ENCODE peak calls at places on chromosome 15, in six cellular contexts. One of them, this sample, is unnamed.

GRCh38 chr15:38691951-38692788 is 127.6 kb upstream of the RASGRP1 start:
- DNase-seq in CD8-positive, alpha-beta memory T cell: no peak
- DNase-seq in mammary epithelial cell: no peak
- DNase-seq in tibial nerve: no peak
- DNase-seq in cardiac muscle cell: no peak
- DNase-seq in A673: no peak
- DNase-seq in this sample: no peak

GRCh38 chr15:51212239-51212638 is 117.5 kb upstream of the TNFAIP8L3 start:
- DNase-seq in CD8-positive, alpha-beta memory T cell: no peak
- DNase-seq in mammary epithelial cell: no peak
- DNase-seq in tibial nerve: no peak
- DNase-seq in cardiac muscle cell: no peak
- DNase-seq in A673: no peak
- DNase-seq in this sample: no peak

GRCh38 chr15:38589502-38589901 is 24.9 kb upstream of the RASGRP1 start:
- DNase-seq in CD8-positive, alpha-beta memory T cell: no peak
- DNase-seq in mammary epithelial cell: peak; percentile 88
- DNase-seq in tibial nerve: no peak
- DNase-seq in cardiac muscle cell: peak; percentile 87
- DNase-seq in A673: peak; percentile 33
- DNase-seq in this sample: no peak

GRCh38 chr15:22887157-22887951 is 48.9 kb downstream of the NIPA2 start:
- DNase-seq in CD8-positive, alpha-beta memory T cell: no peak
- DNase-seq in mammary epithelial cell: no peak
- DNase-seq in tibial nerve: no peak
- DNase-seq in cardiac muscle cell: peak; percentile 42
- DNase-seq in A673: no peak
- DNase-seq in this sample: no peak

GRCh38 chr15:73959012-73959581 is 32.8 kb downstream of the LOXL1 start:
- DNase-seq in CD8-positive, alpha-beta memory T cell: peak; percentile 38
- DNase-seq in mammary epithelial cell: peak; percentile 30
- DNase-seq in tibial nerve: no peak
- DNase-seq in cardiac muscle cell: no peak
- DNase-seq in A673: no peak
- DNase-seq in this sample: no peak

GRCh38 chr15:48965972-48966371 is 2.3 kb upstream of the SHC4 start:
- DNase-seq in CD8-positive, alpha-beta memory T cell: no peak
- DNase-seq in mammary epithelial cell: peak; percentile 86
- DNase-seq in tibial nerve: no peak
- DNase-seq in cardiac muscle cell: peak; percentile 79
- DNase-seq in A673: peak; percentile 79
- DNase-seq in this sample: no peak

GRCh38 chr15:83714888-83715287 is 61.0 kb downstream of the ADAMTSL3 start:
- DNase-seq in CD8-positive, alpha-beta memory T cell: no peak
- DNase-seq in mammary epithelial cell: no peak
- DNase-seq in tibial nerve: no peak
- DNase-seq in cardiac muscle cell: no peak
- DNase-seq in A673: no peak
- DNase-seq in this sample: no peak

GRCh38 chr15:70324001-70324974 is 226.6 kb upstream of the TLE3 start:
- DNase-seq in CD8-positive, alpha-beta memory T cell: no peak
- DNase-seq in mammary epithelial cell: peak; percentile 80
- DNase-seq in tibial nerve: no peak
- DNase-seq in cardiac muscle cell: no peak
- DNase-seq in A673: peak; percentile 87
- DNase-seq in this sample: peak; percentile 65

GRCh38 chr15:38531509-38531908 is 33.1 kb downstream of the RASGRP1 start:
- DNase-seq in CD8-positive, alpha-beta memory T cell: no peak
- DNase-seq in mammary epithelial cell: peak; percentile 89
- DNase-seq in tibial nerve: no peak
- DNase-seq in cardiac muscle cell: peak; percentile 70
- DNase-seq in A673: peak; percentile 12
- DNase-seq in this sample: no peak

GRCh38 chr15:48672206-48672605 is 26.7 kb upstream of the FBN1 start:
- DNase-seq in CD8-positive, alpha-beta memory T cell: no peak
- DNase-seq in mammary epithelial cell: no peak
- DNase-seq in tibial nerve: no peak
- DNase-seq in cardiac muscle cell: no peak
- DNase-seq in A673: no peak
- DNase-seq in this sample: no peak

GRCh38 chr15:52180851-52181450 is 10.2 kb downstream of the GNB5 start:
- DNase-seq in CD8-positive, alpha-beta memory T cell: no peak
- DNase-seq in mammary epithelial cell: no peak
- DNase-seq in tibial nerve: no peak
- DNase-seq in cardiac muscle cell: no peak
- DNase-seq in A673: no peak
- DNase-seq in this sample: no peak

GRCh38 chr15:38883987-38884386 is 319.4 kb upstream of the RASGRP1 start:
- DNase-seq in CD8-positive, alpha-beta memory T cell: no peak
- DNase-seq in mammary epithelial cell: no peak
- DNase-seq in tibial nerve: no peak
- DNase-seq in cardiac muscle cell: peak; percentile 47
- DNase-seq in A673: no peak
- DNase-seq in this sample: no peak

GRCh38 chr15:74802862-74803447 is 9.7 kb upstream of the LMAN1L start:
- DNase-seq in CD8-positive, alpha-beta memory T cell: no peak
- DNase-seq in mammary epithelial cell: no peak
- DNase-seq in tibial nerve: no peak
- DNase-seq in cardiac muscle cell: no peak
- DNase-seq in A673: no peak
- DNase-seq in this sample: no peak

GRCh38 chr15:81161215-81161673 is 27.2 kb downstream of the CFAP161 start:
- DNase-seq in CD8-positive, alpha-beta memory T cell: no peak
- DNase-seq in mammary epithelial cell: no peak
- DNase-seq in tibial nerve: no peak
- DNase-seq in cardiac muscle cell: no peak
- DNase-seq in A673: no peak
- DNase-seq in this sample: no peak

GRCh38 chr15:38874464-38874863 is 309.9 kb upstream of the RASGRP1 start:
- DNase-seq in CD8-positive, alpha-beta memory T cell: no peak
- DNase-seq in mammary epithelial cell: peak; percentile 23
- DNase-seq in tibial nerve: no peak
- DNase-seq in cardiac muscle cell: no peak
- DNase-seq in A673: no peak
- DNase-seq in this sample: no peak

GRCh38 chr15:53835309-53835708 is 75.8 kb upstream of the WDR72 start:
- DNase-seq in CD8-positive, alpha-beta memory T cell: no peak
- DNase-seq in mammary epithelial cell: peak; percentile 17
- DNase-seq in tibial nerve: no peak
- DNase-seq in cardiac muscle cell: no peak
- DNase-seq in A673: no peak
- DNase-seq in this sample: no peak

GRCh38 chr15:47184003-47184404 is 533.3 kb upstream of the SEMA6D start:
- DNase-seq in CD8-positive, alpha-beta memory T cell: no peak
- DNase-seq in mammary epithelial cell: peak; percentile 31
- DNase-seq in tibial nerve: no peak
- DNase-seq in cardiac muscle cell: no peak
- DNase-seq in A673: peak; percentile 75
- DNase-seq in this sample: no peak

GRCh38 chr15:52789601-52790165 is 453 bp downstream of the ONECUT1 start:
- DNase-seq in CD8-positive, alpha-beta memory T cell: no peak
- DNase-seq in mammary epithelial cell: peak; percentile 21
- DNase-seq in tibial nerve: no peak
- DNase-seq in cardiac muscle cell: peak; percentile 36
- DNase-seq in A673: no peak
- DNase-seq in this sample: no peak

GRCh38 chr15:36880226-36880912 is 220.0 kb downstream of the MEIS2 start:
- DNase-seq in CD8-positive, alpha-beta memory T cell: no peak
- DNase-seq in mammary epithelial cell: no peak
- DNase-seq in tibial nerve: no peak
- DNase-seq in cardiac muscle cell: no peak
- DNase-seq in A673: no peak
- DNase-seq in this sample: no peak

GRCh38 chr15:58957101-58957973 is 23.9 kb upstream of the SLTM start:
- DNase-seq in CD8-positive, alpha-beta memory T cell: peak; percentile 46
- DNase-seq in mammary epithelial cell: peak; percentile 44
- DNase-seq in tibial nerve: peak; percentile 78
- DNase-seq in cardiac muscle cell: peak; percentile 71
- DNase-seq in A673: peak; percentile 90
- DNase-seq in this sample: peak; percentile 44

GRCh38 chr15:32919749-32920414 is 202.1 kb downstream of the GREM1 start:
- DNase-seq in CD8-positive, alpha-beta memory T cell: no peak
- DNase-seq in mammary epithelial cell: no peak
- DNase-seq in tibial nerve: no peak
- DNase-seq in cardiac muscle cell: peak; percentile 87
- DNase-seq in A673: peak; percentile 48
- DNase-seq in this sample: no peak

GRCh38 chr15:60541784-60542617 is 63.1 kb upstream of the ICE2 start:
- DNase-seq in CD8-positive, alpha-beta memory T cell: no peak
- DNase-seq in mammary epithelial cell: no peak
- DNase-seq in tibial nerve: no peak
- DNase-seq in cardiac muscle cell: no peak
- DNase-seq in A673: no peak
- DNase-seq in this sample: no peak

GRCh38 chr15:72184165-72184811 is 13.3 kb downstream of the GRAMD2A start:
- DNase-seq in CD8-positive, alpha-beta memory T cell: no peak
- DNase-seq in mammary epithelial cell: no peak
- DNase-seq in tibial nerve: no peak
- DNase-seq in cardiac muscle cell: peak; percentile 39
- DNase-seq in A673: no peak
- DNase-seq in this sample: no peak

GRCh38 chr15:78930577-78931388 is 14.1 kb downstream of the CTSH start:
- DNase-seq in CD8-positive, alpha-beta memory T cell: no peak
- DNase-seq in mammary epithelial cell: peak; percentile 100
- DNase-seq in tibial nerve: no peak
- DNase-seq in cardiac muscle cell: peak; percentile 83
- DNase-seq in A673: no peak
- DNase-seq in this sample: no peak

GRCh38 chr15:39623550-39623931 is 42.7 kb downstream of the THBS1 start:
- DNase-seq in CD8-positive, alpha-beta memory T cell: peak; percentile 87
- DNase-seq in mammary epithelial cell: no peak
- DNase-seq in tibial nerve: no peak
- DNase-seq in cardiac muscle cell: no peak
- DNase-seq in A673: no peak
- DNase-seq in this sample: no peak

GRCh38 chr15:57510647-57511046 is 81.1 kb upstream of the MYZAP start:
- DNase-seq in CD8-positive, alpha-beta memory T cell: no peak
- DNase-seq in mammary epithelial cell: no peak
- DNase-seq in tibial nerve: no peak
- DNase-seq in cardiac muscle cell: peak; percentile 97
- DNase-seq in A673: no peak
- DNase-seq in this sample: no peak

GRCh38 chr15:63870043-63870394 is 36.3 kb upstream of the HERC1 start:
- DNase-seq in CD8-positive, alpha-beta memory T cell: no peak
- DNase-seq in mammary epithelial cell: no peak
- DNase-seq in tibial nerve: no peak
- DNase-seq in cardiac muscle cell: no peak
- DNase-seq in A673: peak; percentile 11
- DNase-seq in this sample: no peak

GRCh38 chr15:78616506-78616905 is 4.3 kb downstream of the CHRNA3 start:
- DNase-seq in CD8-positive, alpha-beta memory T cell: no peak
- DNase-seq in mammary epithelial cell: no peak
- DNase-seq in tibial nerve: no peak
- DNase-seq in cardiac muscle cell: no peak
- DNase-seq in A673: no peak
- DNase-seq in this sample: no peak

GRCh38 chr15:69071265-69071664 is 56.8 kb downstream of the NOX5 start:
- DNase-seq in CD8-positive, alpha-beta memory T cell: no peak
- DNase-seq in mammary epithelial cell: no peak
- DNase-seq in tibial nerve: no peak
- DNase-seq in cardiac muscle cell: no peak
- DNase-seq in A673: no peak
- DNase-seq in this sample: no peak

DNA sequence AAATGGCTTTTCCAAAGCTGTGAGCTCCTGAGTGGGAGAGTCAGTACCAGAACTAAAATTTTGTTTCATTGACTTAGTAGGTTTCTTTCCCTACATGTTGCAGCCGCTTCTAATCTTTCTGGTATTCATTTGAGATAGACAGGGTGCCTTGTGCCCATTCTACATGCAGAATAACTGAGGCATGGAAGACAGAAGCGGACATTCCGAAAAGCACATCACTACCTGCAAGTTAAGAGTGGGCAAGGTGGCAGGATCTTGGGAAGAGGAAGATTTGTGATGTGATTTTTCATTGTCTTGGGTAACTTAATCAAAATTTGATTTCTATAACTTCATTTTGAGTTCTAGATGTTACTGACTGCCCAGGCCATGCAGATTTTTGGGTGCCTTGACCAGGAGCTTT is 2.0 kb downstream of the MAP2K5 start:
- DNase-seq in CD8-positive, alpha-beta memory T cell: no peak
- DNase-seq in mammary epithelial cell: no peak
- DNase-seq in tibial nerve: no peak
- DNase-seq in cardiac muscle cell: no peak
- DNase-seq in A673: no peak
- DNase-seq in this sample: no peak
- H3K4me1 ChIP-seq in CD8-positive, alpha-beta memory T cell: peaks cover 30% of the 10 kb centered on the region
- H3K4me1 ChIP-seq in mammary epithelial cell: peaks cover 6% of the 10 kb centered on the region
- H3K4me1 ChIP-seq in tibial nerve: no peaks in the 10 kb centered on the region
- H3K4me1 ChIP-seq in cardiac muscle cell: peaks cover 8% of the 10 kb centered on the region
- H3K4me1 ChIP-seq in A673: peaks cover 25% of the 10 kb centered on the region
- H3K4me1 ChIP-seq in this sample: peaks cover 8% of the 10 kb centered on the region

GRCh38 chr15:65087411-65087810 is 10.9 kb downstream of the KBTBD13 start:
- DNase-seq in CD8-positive, alpha-beta memory T cell: no peak
- DNase-seq in mammary epithelial cell: no peak
- DNase-seq in tibial nerve: no peak
- DNase-seq in cardiac muscle cell: no peak
- DNase-seq in A673: no peak
- DNase-seq in this sample: no peak

GRCh38 chr15:65085207-65085753 is 8.7 kb downstream of the KBTBD13 start:
- DNase-seq in CD8-positive, alpha-beta memory T cell: no peak
- DNase-seq in mammary epithelial cell: no peak
- DNase-seq in tibial nerve: no peak
- DNase-seq in cardiac muscle cell: no peak
- DNase-seq in A673: no peak
- DNase-seq in this sample: no peak

GRCh38 chr15:65086680-65087111 is 10.2 kb downstream of the KBTBD13 start:
- DNase-seq in CD8-positive, alpha-beta memory T cell: no peak
- DNase-seq in mammary epithelial cell: peak; percentile 29
- DNase-seq in tibial nerve: no peak
- DNase-seq in cardiac muscle cell: no peak
- DNase-seq in A673: peak; percentile 32
- DNase-seq in this sample: no peak

GRCh38 chr15:65084500-65085206 is 8.1 kb downstream of the KBTBD13 start:
- DNase-seq in CD8-positive, alpha-beta memory T cell: no peak
- DNase-seq in mammary epithelial cell: no peak
- DNase-seq in tibial nerve: no peak
- DNase-seq in cardiac muscle cell: no peak
- DNase-seq in A673: no peak
- DNase-seq in this sample: no peak

GRCh38 chr15:65085990-65086679 is 9.6 kb downstream of the KBTBD13 start:
- DNase-seq in CD8-positive, alpha-beta memory T cell: no peak
- DNase-seq in mammary epithelial cell: peak; percentile 44
- DNase-seq in tibial nerve: no peak
- DNase-seq in cardiac muscle cell: no peak
- DNase-seq in A673: no peak
- DNase-seq in this sample: no peak
- H3K4me1 ChIP-seq in CD8-positive, alpha-beta memory T cell: peaks cover 13% of the 10 kb centered on the region
- H3K4me1 ChIP-seq in mammary epithelial cell: peaks cover 37% of the 10 kb centered on the region
- H3K4me1 ChIP-seq in tibial nerve: no peaks in the 10 kb centered on the region
- H3K4me1 ChIP-seq in cardiac muscle cell: peaks cover 43% of the 10 kb centered on the region
- H3K4me1 ChIP-seq in A673: no peaks in the 10 kb centered on the region
- H3K4me1 ChIP-seq in this sample: peaks cover 15% of the 10 kb centered on the region

GRCh38 chr15:85587707-85588441 is 206.9 kb downstream of the KLHL25 start:
- DNase-seq in CD8-positive, alpha-beta memory T cell: no peak
- DNase-seq in mammary epithelial cell: peak; percentile 93
- DNase-seq in tibial nerve: no peak
- DNase-seq in cardiac muscle cell: peak; percentile 63
- DNase-seq in A673: no peak
- DNase-seq in this sample: no peak
- H3K4me1 ChIP-seq in CD8-positive, alpha-beta memory T cell: peaks cover 29% of the 10 kb centered on the region
- H3K4me1 ChIP-seq in mammary epithelial cell: peaks cover 51% of the 10 kb centered on the region
- H3K4me1 ChIP-seq in tibial nerve: peaks cover 4% of the 10 kb centered on the region
- H3K4me1 ChIP-seq in cardiac muscle cell: peaks cover 47% of the 10 kb centered on the region
- H3K4me1 ChIP-seq in A673: peaks cover 3% of the 10 kb centered on the region
- H3K4me1 ChIP-seq in this sample: peaks cover 14% of the 10 kb centered on the region

GRCh38 chr15:90565866-90566265 is 36.1 kb downstream of the CRTC3 start:
- DNase-seq in CD8-positive, alpha-beta memory T cell: no peak
- DNase-seq in mammary epithelial cell: no peak
- DNase-seq in tibial nerve: no peak
- DNase-seq in cardiac muscle cell: no peak
- DNase-seq in A673: no peak
- DNase-seq in this sample: no peak
- H3K4me1 ChIP-seq in CD8-positive, alpha-beta memory T cell: peaks cover 95% of the 10 kb centered on the region
- H3K4me1 ChIP-seq in mammary epithelial cell: peaks cover 5% of the 10 kb centered on the region
- H3K4me1 ChIP-seq in tibial nerve: no peaks in the 10 kb centered on the region
- H3K4me1 ChIP-seq in cardiac muscle cell: peaks cover 15% of the 10 kb centered on the region
- H3K4me1 ChIP-seq in A673: peaks cover 13% of the 10 kb centered on the region
- H3K4me1 ChIP-seq in this sample: no peaks in the 10 kb centered on the region

This sample was measured in uterus.